ENCODE peak calls at places on chromosomes 12 and 14, in eight cellular contexts. E is dorsolateral prefrontal cortex; I is heart right ventricle; B is H7; D is CD4-positive, alpha-beta memory T cell; O is lung; X is psoas muscle; Q is kidney epithelial cell. A is an unnamed sample.

GRCh38 chr14:31319701-31320100 is 100.6 kb downstream of the HEATR5A start:
- DNase-seq in I (no peak), B (no peak), Q (no peak), D (no peak), O (no peak), E (no peak), X (no peak), A (no peak)

GRCh38 chr12:127722651-127723050 is 544.3 kb upstream of the TMEM132C start:
- DNase-seq in E (no peak), D (no peak), X (no peak), O (no peak), B (no peak), I (no peak), Q (no peak), A (no peak)

GRCh38 chr14:96098309-96098998 is 59.3 kb downstream of the C14orf132 start:
- DNase-seq in D (no peak), E (peak; percentile 80), O (peak; percentile 51), B (peak; percentile 85), Q (no peak), I (no peak), X (peak; percentile 40), A (no peak)

GRCh38 chr14:25765909-25766308 is 716.0 kb upstream of the STXBP6 start:
- DNase-seq in X (no peak), O (no peak), E (no peak), D (no peak), Q (no peak), B (no peak), I (no peak), A (no peak)

GRCh38 chr14:89368490-89369477 is 48.2 kb downstream of the FOXN3 start:
- DNase-seq in O (peak; percentile 33), B (no peak), Q (no peak), D (no peak), I (no peak), X (no peak), E (no peak), A (no peak)

GRCh38 chr14:68789798-68790655 is 2.8 kb downstream of the ZFP36L1 start:
- DNase-seq in B (peak; percentile 54), E (no peak), Q (no peak), O (no peak), I (peak; percentile 38), X (no peak), D (no peak), A (peak; percentile 42)

GRCh38 chr12:19085090-19085489 is 44.4 kb upstream of the PLEKHA5 start:
- DNase-seq in I (no peak), Q (no peak), X (no peak), D (no peak), E (no peak), B (no peak), O (no peak), A (no peak)

GRCh38 chr12:60760965-60761364 is 1165.1 kb downstream of the SLC16A7 start:
- DNase-seq in I (no peak), X (no peak), O (no peak), D (no peak), B (no peak), E (no peak), Q (no peak), A (no peak)

GRCh38 chr12:128783129-128783574 is 40.6 kb downstream of the SLC15A4 start:
- DNase-seq in I (no peak), Q (no peak), O (no peak), B (no peak), E (no peak), X (no peak), D (no peak), A (no peak)

DNA sequence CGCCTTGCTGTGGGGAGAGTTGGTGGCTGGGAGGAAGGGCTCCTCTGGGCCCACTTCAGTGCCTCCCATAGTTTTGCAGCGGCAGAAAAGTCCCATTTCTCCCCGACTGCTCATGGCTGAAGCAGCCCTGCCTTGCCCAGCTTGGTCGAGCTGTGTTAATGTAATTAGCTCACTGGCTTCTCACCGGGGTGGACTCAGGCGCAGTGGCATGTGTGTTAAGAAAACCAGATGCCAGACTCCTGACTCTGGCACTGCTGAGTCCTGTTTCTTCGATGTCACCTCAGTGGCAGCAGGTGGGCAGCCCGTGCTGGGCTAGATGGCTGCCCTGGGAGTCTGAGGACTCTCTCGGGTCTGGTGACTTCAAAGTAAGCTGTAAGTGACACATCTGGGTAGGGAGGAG is 47.4 kb downstream of the CHST11 start:
- DNase-seq in D (no peak), X (no peak), B (no peak), E (no peak), I (no peak), O (no peak), Q (no peak), A (no peak)
- H3K4me3 ChIP-seq in D (no peak overlapping the region), X (no peak overlapping the region), B (no peak overlapping the region), E (no peak overlapping the region), I (no peak overlapping the region), O (no peak overlapping the region), Q (no peak overlapping the region), A (no peak overlapping the region)

GRCh38 chr12:30696943-30697342 is 1.3 kb upstream of the IPO8 start:
- DNase-seq in X (no peak), B (no peak), O (no peak), Q (no peak), E (no peak), D (no peak), I (no peak), A (no peak)

GRCh38 chr12:30696103-30696408 is 387 bp upstream of the IPO8 start:
- DNase-seq in X (no peak), Q (no peak), D (no peak), B (no peak), O (no peak), I (no peak), E (no peak), A (no peak)

GRCh38 chr12:30695327-30696102 is at the start of gene IPO8:
- DNase-seq in B (peak; percentile 93), Q (peak; percentile 71), O (peak; percentile 92), E (peak; percentile 92), I (peak; percentile 92), X (peak; percentile 94), D (peak; percentile 79), A (peak; percentile 88)

GRCh38 chr12:30694971-30695326 is 720 bp downstream of the IPO8 start:
- DNase-seq in Q (no peak), E (peak; percentile 53), B (peak; percentile 50), O (peak; percentile 54), X (peak; percentile 29), I (peak; percentile 27), D (no peak), A (no peak)

DNA sequence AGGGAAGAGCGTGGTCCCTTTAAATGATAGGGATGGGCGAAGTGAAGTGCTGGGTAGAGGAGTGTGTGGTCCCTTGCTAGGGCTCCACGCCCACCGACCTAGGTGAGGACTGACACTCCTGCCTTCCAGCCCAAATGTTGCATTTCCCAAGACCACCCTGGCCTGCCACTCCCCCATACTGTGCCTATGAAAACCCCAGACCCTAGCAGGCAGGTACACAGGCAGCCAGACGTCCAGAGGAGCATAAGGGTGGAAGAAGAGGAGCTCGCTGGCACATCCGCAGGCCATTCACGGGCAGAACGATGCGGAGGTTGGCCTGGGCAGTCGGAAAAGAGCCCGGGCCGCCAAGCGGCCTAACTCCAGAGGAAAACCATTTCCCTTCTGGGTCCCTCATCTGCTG is 817 bp upstream of the IPO8 start:
- DNase-seq in D (no peak), X (no peak), I (no peak), E (no peak), Q (no peak), O (no peak), B (peak; percentile 44), A (peak; percentile 10)
- H3K4me3 ChIP-seq in D (peak overlapping the region; percentile 86), X (peak overlapping the region; percentile 88), I (peak overlapping the region; percentile 99), E (peak overlapping the region; percentile 74), Q (peak overlapping the region; percentile 75), O (no peak overlapping the region), B (peak overlapping the region; percentile 98), A (peak overlapping the region; percentile 97)

GRCh38 chr12:120230326-120230973 is 29.5 kb upstream of the RPLP0 start:
- DNase-seq in I (peak; percentile 64), X (peak; percentile 88), E (no peak), Q (peak; percentile 87), B (peak; percentile 94), D (no peak), O (peak; percentile 56), A (no peak)
- H3K4me3 ChIP-seq in I (peak overlapping the region; percentile 29), X (peak overlapping the region; percentile 52), E (no peak overlapping the region), Q (no peak overlapping the region), B (no peak overlapping the region), D (peak overlapping the region; percentile 4), O (no peak overlapping the region), A (no peak overlapping the region)

DNA sequence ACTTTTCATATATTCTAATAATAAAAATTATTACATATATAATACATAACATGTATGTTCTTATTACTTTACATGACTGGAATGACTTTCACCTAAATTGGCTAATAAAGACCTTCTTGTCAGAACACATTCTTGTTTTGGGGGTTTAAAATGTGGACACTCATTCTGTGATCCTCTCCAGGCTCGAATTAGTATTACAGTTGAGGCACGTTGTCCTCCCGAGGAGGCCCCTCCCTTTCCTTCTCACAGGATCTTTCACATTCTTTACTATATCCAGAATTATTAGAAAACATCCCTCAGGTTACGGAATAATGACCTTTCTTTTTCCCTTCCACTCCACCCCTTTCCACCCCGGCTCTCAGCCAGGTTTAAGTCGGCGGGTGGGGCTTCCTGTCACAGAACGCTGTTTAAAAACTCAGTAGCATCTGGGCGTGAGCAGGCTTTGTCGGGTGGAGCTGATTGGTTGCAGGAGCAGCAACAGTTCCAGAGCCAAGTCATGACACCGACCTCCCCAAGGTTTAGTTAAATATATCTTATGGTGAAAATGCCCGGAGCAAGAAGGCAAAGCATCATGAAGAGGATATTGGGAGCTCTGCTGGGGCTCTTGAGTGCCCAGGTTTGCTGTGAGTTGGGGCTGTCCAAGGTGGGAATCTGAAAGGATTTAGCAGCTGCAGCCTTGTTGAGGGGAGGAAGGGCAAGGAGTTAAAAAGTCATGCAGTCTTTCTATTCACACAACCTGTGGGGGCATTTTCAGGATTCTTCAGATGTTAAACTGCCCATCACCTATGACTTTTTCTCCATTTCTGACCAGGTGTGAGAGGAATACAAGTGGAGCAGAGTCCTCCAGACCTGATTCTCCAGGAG is 396.7 kb upstream of the OR4E1 start:
- DNase-seq in D (peak; percentile 52), Q (no peak), I (peak; percentile 34), O (no peak), E (no peak), B (peak; percentile 38), X (peak; percentile 34), A (no peak)
- H3K4me3 ChIP-seq in D (peak overlapping the region; percentile 55), Q (no peak overlapping the region), I (peak overlapping the region; percentile 34), O (no peak overlapping the region), E (no peak overlapping the region), B (peak overlapping the region; percentile 4), X (no peak overlapping the region), A (no peak overlapping the region)

DNA sequence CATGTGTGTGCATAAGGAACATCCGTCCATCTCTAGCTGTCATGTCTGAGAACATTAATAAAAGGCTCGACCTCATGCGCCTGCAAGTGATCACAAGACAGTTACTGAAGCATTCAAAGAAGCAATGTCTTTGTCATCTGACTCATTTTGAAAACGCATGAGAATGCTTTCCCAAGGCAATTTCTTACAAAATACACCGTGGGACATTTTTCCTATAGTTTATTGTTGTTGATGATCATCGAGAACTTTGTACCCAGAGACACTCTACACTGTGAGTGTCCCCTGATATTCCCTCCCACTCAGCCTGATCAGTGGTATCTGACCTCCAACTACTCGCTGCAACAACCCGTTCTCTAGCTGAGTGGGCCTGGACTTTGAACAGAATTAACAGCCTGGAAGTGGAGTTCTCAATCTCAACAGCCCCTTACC is 68.1 kb downstream of the ETV6 start:
- DNase-seq in E (no peak), O (no peak), D (no peak), I (no peak), Q (peak; percentile 37), X (no peak), B (no peak), A (no peak)
- H3K4me3 ChIP-seq in E (no peak overlapping the region), O (no peak overlapping the region), D (no peak overlapping the region), I (no peak overlapping the region), Q (no peak overlapping the region), X (no peak overlapping the region), B (no peak overlapping the region), A (no peak overlapping the region)